ENCODE peak calls at places on chromosomes 6 and 20, in eight cellular contexts. Z is activated T-cell treated with anti-CD3 and anti-CD28 coated beads, Interleukin-2, amount 50 U/mL, for 4 hours; D is CD4-positive, alpha-beta T cell; P is skeletal muscle cell; F is NCI-H1092; W is iPS-NIHi11; G is GM23248; V is lower lobe of right lung. B is an unnamed sample.

GRCh38 chr6:111070407-111070743 is 16.9 kb upstream of the SLC16A10 start:
- DNase-seq in W (no peak), Z (no peak), D (no peak), V (no peak), P (no peak), F (no peak), G (no peak), B (no peak)

GRCh38 chr6:167500961-167501360 is 176.1 kb downstream of the TTLL2 start:
- DNase-seq in G (no peak), F (no peak), D (no peak), W (no peak), Z (no peak), P (no peak), V (no peak), B (no peak)

GRCh38 chr6:30612687-30613248 is 4.3 kb downstream of the PPP1R10 start:
- DNase-seq in D (no peak), P (no peak), W (no peak), F (no peak), V (no peak), G (peak; percentile 54), Z (no peak), B (no peak)

GRCh38 chr6:159890802-159891201 is at the start of gene MAS1:
- DNase-seq in W (no peak), D (no peak), V (no peak), F (no peak), Z (no peak), P (no peak), G (no peak), B (no peak)

GRCh38 chr6:165618241-165618640 is 44.8 kb downstream of the PDE10A start:
- DNase-seq in D (no peak), F (no peak), W (no peak), V (no peak), P (no peak), G (no peak), Z (no peak), B (no peak)

GRCh38 chr20:32970115-32970972 is 33.9 kb downstream of the SUN5 start:
- DNase-seq in F (no peak), Z (no peak), G (no peak), W (no peak), D (no peak), P (no peak), V (no peak), B (no peak)

GRCh38 chr20:63265891-63266515 is 6.6 kb upstream of the ARFGAP1 start:
- DNase-seq in F (no peak), V (no peak), G (peak; percentile 84), W (no peak), Z (no peak), P (peak; percentile 33), D (no peak), B (no peak)

GRCh38 chr20:16654858-16655257 is 75.0 kb upstream of the SNRPB2 start:
- DNase-seq in D (no peak), G (no peak), V (no peak), Z (no peak), W (no peak), P (no peak), F (no peak), B (no peak)

GRCh38 chr20:22453244-22454080 is 130.9 kb downstream of the FOXA2 start:
- DNase-seq in V (no peak), D (no peak), F (peak; percentile 16), W (peak; percentile 42), P (no peak), G (peak; percentile 49), Z (no peak), B (peak; percentile 67)

GRCh38 chr20:50848341-50848808 is 53.5 kb downstream of the BCAS4 start:
- DNase-seq in Z (no peak), W (no peak), P (no peak), F (no peak), D (no peak), V (no peak), G (peak; percentile 39), B (no peak)

GRCh38 chr6:106510090-106510970 is 119.0 kb downstream of the RTN4IP1 start:
- DNase-seq in Z (peak; percentile 68), D (peak; percentile 54), W (peak; percentile 55), V (peak; percentile 89), P (no peak), G (peak; percentile 62), F (no peak), B (peak; percentile 57)

GRCh38 chr6:51743999-51744398 is 343.4 kb downstream of the PKHD1 start:
- DNase-seq in Z (no peak), P (no peak), V (no peak), W (no peak), G (no peak), D (no peak), F (no peak), B (no peak)

GRCh38 chr6:115570326-115570725 is 490.4 kb downstream of the FRK start:
- DNase-seq in W (no peak), F (no peak), G (no peak), V (no peak), P (peak; percentile 8), Z (no peak), D (no peak), B (no peak)

GRCh38 chr6:3862038-3862437 is 12.9 kb downstream of the FAM50B start:
- DNase-seq in D (no peak), P (no peak), Z (no peak), V (no peak), W (peak; percentile 38), F (no peak), G (no peak), B (no peak)

GRCh38 chr6:79868098-79868722 is 79.1 kb downstream of the ELOVL4 start:
- DNase-seq in P (no peak), Z (no peak), F (peak; percentile 77), D (no peak), W (peak; percentile 63), G (peak; percentile 78), V (no peak), B (peak; percentile 50)

GRCh38 chr20:39993737-39994136 is 695.3 kb downstream of the MAFB start:
- DNase-seq in Z (no peak), D (no peak), W (no peak), F (peak; percentile 44), P (no peak), V (no peak), G (no peak), B (no peak)

GRCh38 chr6:6131492-6132109 is 124.9 kb upstream of the NRN1 start:
- DNase-seq in G (peak; percentile 57), V (no peak), Z (no peak), F (no peak), P (no peak), W (peak; percentile 73), D (no peak), B (peak; percentile 14)

B was measured in NCI-H1930.